ENCODE peak calls at places on chromosomes 12 and 14, in six cellular contexts. V is IMR-90, B is H1, Y is H9, E is mesendoderm, J is mesenchymal stem cell. D is an unnamed sample.

GRCh38 chr14:104547310-104547997 is 32.1 kb upstream of the C14orf180 start:
- DNase-seq in E (no peak), Y (no peak), V (no peak), B (peak), J (no peak), D (no peak)

GRCh38 chr12:6917491-6918231 is 3.3 kb downstream of the ENO2 start:
- DNase-seq in V (peak), E (peak), J (no peak), B (no peak), Y (no peak), D (no peak)

GRCh38 chr14:96362071-96362964 is 823 bp downstream of the ATG2B start:
- DNase-seq in E (peak), J (peak), V (peak), Y (no peak), B (no peak), D (no peak)

GRCh38 chr14:67666733-67667132 is 7.7 kb downstream of the VTI1B start:
- DNase-seq in J (no peak), Y (no peak), E (no peak), B (no peak), V (no peak), D (no peak)

GRCh38 chr14:33401326-33401725 is 462.6 kb downstream of the NPAS3 start:
- DNase-seq in J (no peak), E (no peak), V (no peak), B (no peak), Y (no peak), D (no peak)

GRCh38 chr14:99679996-99680395 is 4.1 kb upstream of the CYP46A1 start:
- DNase-seq in E (no peak), V (no peak), B (peak), J (no peak), Y (peak), D (no peak)

GRCh38 chr12:54980341-54980740 is 4.2 kb downstream of the TESPA1 start:
- DNase-seq in B (no peak), Y (no peak), E (no peak), V (no peak), J (no peak), D (no peak)

GRCh38 chr14:65495196-65495595 is 82.7 kb downstream of the FUT8 start:
- DNase-seq in J (peak), B (no peak), V (peak), Y (no peak), E (no peak), D (no peak)

GRCh38 chr12:124688356-124688992 is 121.1 kb upstream of the NCOR2 start:
- DNase-seq in E (no peak), B (no peak), J (no peak), Y (no peak), V (peak), D (no peak)

GRCh38 chr14:102949801-102950451 is 27.5 kb downstream of the AMN start:
- DNase-seq in E (no peak), V (peak), Y (no peak), B (no peak), J (no peak), D (no peak)

GRCh38 chr14:74437654-74438053 is 11.6 kb upstream of the SYNDIG1L start:
- DNase-seq in B (peak), V (no peak), E (peak), J (peak), Y (no peak), D (no peak)

GRCh38 chr12:29427964-29428363 is 47.0 kb upstream of the ERGIC2 start:
- DNase-seq in Y (no peak), E (peak), J (peak), B (no peak), V (no peak), D (no peak)

GRCh38 chr14:21428930-21429329 is 27.0 kb downstream of the CHD8 start:
- DNase-seq in E (no peak), J (no peak), B (no peak), Y (no peak), V (no peak), D (no peak)

GRCh38 chr12:53453953-53454640 is 2.2 kb downstream of the PCBP2 start:
- DNase-seq in B (no peak), Y (no peak), V (no peak), E (no peak), J (no peak), D (no peak)

DNA sequence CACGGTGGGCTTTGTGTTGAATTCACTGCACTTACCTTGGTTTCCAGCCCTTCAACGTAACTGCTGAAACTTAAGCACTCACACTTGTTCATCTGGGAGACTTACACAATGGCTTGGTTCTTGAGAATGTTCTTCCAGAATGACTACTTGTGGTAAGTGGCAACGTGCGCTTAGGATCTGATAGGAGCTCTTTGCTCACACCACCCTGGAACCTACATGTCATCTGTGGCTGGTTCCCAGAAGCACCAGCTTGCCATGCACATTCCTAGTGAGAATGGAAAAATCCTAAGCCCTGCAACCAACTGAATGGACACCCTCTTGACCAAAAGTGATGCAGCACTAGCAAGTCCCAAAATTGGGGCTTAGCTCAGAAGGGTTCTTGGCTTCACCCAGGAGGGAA is 59.0 kb upstream of the FAM181A start:
- DNase-seq in V (no peak), Y (no peak), E (no peak), J (no peak), B (no peak), D (no peak)
- H2BK15ac ChIP-seq in V (no peak), Y (no peak), E (no peak), J (no peak), B (no peak), D (no peak)

GRCh38 chr12:87967871-87968270 is 61.3 kb downstream of the C12orf50 start:
- DNase-seq in Y (no peak), J (peak), E (no peak), B (no peak), V (no peak), D (no peak)
- H2BK15ac ChIP-seq in Y (no peak), J (no peak), E (no peak), B (no peak), V (no peak), D (no peak)

GRCh38 chr12:13359636-13360035 is 163.1 kb downstream of the EMP1 start:
- DNase-seq in J (no peak), B (no peak), V (no peak), E (no peak), Y (no peak), D (no peak)
- H2BK15ac ChIP-seq in J (no peak), B (no peak), V (no peak), E (no peak), Y (no peak), D (no peak)

GRCh38 chr12:43621262-43621661 is 69.3 kb upstream of the ADAMTS20 start:
- DNase-seq in V (no peak), J (no peak), E (peak), B (no peak), Y (no peak), D (no peak)
- H2BK15ac ChIP-seq in V (no peak), J (no peak), E (no peak), B (no peak), Y (no peak), D (no peak)

GRCh38 chr14:72472845-72473244 is 421.1 kb downstream of the DPF3 start:
- DNase-seq in E (no peak), Y (no peak), V (peak), J (no peak), B (no peak), D (no peak)
- H2BK15ac ChIP-seq in E (no peak), Y (no peak), V (no peak), J (no peak), B (no peak), D (no peak)

GRCh38 chr14:81797246-81797645 is 263.6 kb upstream of the SEL1L start:
- DNase-seq in Y (no peak), V (no peak), B (no peak), E (no peak), J (no peak), D (no peak)
- H2BK15ac ChIP-seq in Y (no peak), V (no peak), B (no peak), E (no peak), J (no peak), D (no peak)

DNA sequence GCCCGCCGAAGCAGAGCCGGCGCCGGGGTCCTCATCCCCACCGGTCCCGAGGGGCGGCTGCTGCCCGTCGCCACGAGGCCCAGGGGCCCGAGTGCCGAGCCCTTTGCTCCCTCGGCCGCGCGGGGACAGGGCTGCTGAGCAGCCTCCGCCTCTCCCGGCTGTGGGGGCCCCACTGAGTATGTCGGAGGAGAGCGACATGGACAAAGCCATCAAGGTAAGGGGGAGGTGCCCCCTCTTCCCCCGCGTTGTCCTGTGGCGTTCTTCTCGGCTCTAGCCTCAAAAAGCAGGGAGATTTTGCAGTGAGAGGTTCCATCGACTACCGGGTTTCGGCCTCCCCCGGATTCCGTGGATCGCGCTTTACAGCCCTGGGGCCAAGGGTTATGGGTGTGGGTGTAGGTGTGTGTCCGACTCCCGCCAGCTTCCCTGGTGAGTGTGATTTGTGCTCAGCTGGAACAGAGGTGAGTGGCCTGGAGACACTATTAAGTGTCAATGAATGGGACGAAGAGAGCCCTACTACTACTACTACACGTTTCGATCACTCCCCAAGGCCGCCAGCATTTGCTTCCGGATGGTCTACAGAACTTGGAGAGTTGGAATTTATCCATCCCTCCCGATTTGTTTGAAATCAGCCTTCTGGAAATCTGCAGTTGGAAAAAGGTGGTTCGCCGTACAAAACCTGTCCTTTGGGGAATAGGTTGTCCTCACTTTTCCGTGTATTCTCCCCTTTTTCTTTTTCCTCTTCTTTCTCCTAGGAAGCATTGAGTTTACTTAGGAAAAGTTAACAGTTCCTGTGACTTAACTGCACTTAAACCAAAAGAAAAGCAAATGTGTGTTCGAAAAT is 748 bp downstream of the MAPKAPK5 start:
- DNase-seq in J (peak), B (no peak), Y (no peak), V (no peak), E (peak), D (no peak)
- H2BK15ac ChIP-seq in J (no peak), B (no peak), Y (no peak), V (no peak), E (no peak), D (no peak)

GRCh38 chr14:39184628-39185255 is 9.7 kb downstream of the PNN start:
- DNase-seq in V (no peak), E (no peak), Y (no peak), J (no peak), B (no peak), D (no peak)

GRCh38 chr14:39185256-39186049 is 10.4 kb downstream of the PNN start:
- DNase-seq in B (no peak), E (no peak), V (no peak), Y (no peak), J (no peak), D (no peak)

GRCh38 chr14:39181693-39182047 is 6.6 kb downstream of the PNN start:
- DNase-seq in J (no peak), V (no peak), E (no peak), B (no peak), Y (no peak), D (no peak)

GRCh38 chr14:39182770-39183684 is 8.0 kb downstream of the PNN start:
- DNase-seq in J (no peak), Y (no peak), E (no peak), B (no peak), V (no peak), D (no peak)

GRCh38 chr14:39186941-39187525 is 12.0 kb downstream of the PNN start:
- DNase-seq in E (no peak), J (no peak), B (no peak), V (no peak), Y (no peak), D (no peak)
- H2BK15ac ChIP-seq in E (no peak), J (no peak), B (peak), V (no peak), Y (no peak), D (no peak)

DNA sequence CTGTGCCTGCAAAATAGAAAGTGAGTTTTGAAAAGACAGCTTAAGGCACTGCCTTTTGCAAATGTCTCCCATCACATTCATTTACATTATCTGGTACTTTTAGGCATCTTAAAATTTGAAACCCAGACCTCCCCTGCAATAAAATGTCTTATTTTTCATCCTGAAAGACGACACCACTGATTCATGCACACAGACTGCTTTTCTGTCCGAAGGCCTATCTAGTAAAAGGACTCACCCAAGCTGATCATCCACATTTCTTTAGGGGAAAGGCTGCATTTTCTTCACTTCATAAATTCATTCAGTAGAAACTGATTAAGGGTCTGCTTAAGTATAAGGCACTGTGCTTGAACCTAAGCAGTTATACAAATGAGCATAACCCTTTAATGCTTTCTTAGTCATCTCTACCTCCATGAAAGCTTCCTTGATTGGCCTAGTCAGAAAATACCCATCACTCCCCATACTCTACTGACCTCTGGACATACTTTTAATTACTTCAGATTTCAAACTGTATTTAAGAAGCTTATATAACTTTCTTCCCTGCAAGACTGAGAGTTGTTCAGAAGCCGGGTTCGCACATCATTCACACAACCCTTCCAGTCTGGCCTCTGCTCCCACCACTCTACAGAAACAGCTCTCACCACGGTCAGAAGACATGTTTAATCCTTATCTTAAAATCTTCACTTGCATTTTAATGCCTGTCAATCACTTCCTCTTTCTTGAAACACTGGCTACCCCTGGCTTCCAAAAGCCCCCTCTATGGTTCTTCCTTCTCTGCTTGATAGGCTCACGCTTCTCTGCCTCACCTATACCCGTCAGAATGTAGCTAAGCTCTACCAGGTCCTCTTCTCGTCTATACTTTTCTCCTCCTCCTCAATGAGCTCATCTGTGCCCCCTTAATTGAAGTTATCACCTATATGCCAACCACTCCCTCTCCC is 288.6 kb downstream of the MED13L start:
- DNase-seq in V (peak), Y (no peak), J (no peak), B (no peak), E (no peak), D (no peak)
- H2BK15ac ChIP-seq in V (no peak), Y (no peak), J (no peak), B (no peak), E (no peak), D (no peak)